ENCODE peak calls at places on chromosomes 6 and 20, in nine cellular contexts. K is heart left ventricle; D is effector CD4-positive, alpha-beta T cell; C is AG08395; Z is activated CD4-positive, alpha-beta T cell treated with anti-CD3 and anti-CD28 coated beads, Interleukin-2, amount 10 ng/mL, durations not matched to agents 7 days and 5 days; V is CD4-positive, alpha-beta memory T cell; X is SK-N-SH; M is BJ; O is glutamatergic neuron. R is an unnamed sample.

GRCh38 chr6:45472383-45472782 is 94.6 kb upstream of the SUPT3H start:
- DNase-seq in Z (no peak), D (no peak), O (no peak), K (no peak), C (peak), M (no peak), X (no peak), V (no peak), R (no peak)

GRCh38 chr6:139346392-139346791 is 28.1 kb downstream of the CITED2 start:
- DNase-seq in D (no peak), Z (no peak), K (no peak), O (no peak), M (no peak), C (no peak), X (no peak), V (no peak), R (no peak)

GRCh38 chr6:84411060-84411629 is 183.7 kb upstream of the CEP162 start:
- DNase-seq in D (no peak), V (no peak), C (peak), K (no peak), M (peak), Z (no peak), O (no peak), X (no peak), R (no peak)

GRCh38 chr20:50381053-50381732 is 129.0 kb upstream of the PTPN1 start:
- DNase-seq in X (no peak), K (no peak), D (no peak), M (no peak), V (no peak), C (no peak), O (no peak), Z (no peak), R (no peak)

GRCh38 chr6:118932421-118932820 is 2.5 kb downstream of the MCM9 start:
- DNase-seq in X (no peak), V (no peak), D (no peak), C (no peak), O (no peak), M (no peak), Z (no peak), K (no peak), R (no peak)

GRCh38 chr20:38187512-38187911 is 22.4 kb upstream of the TGM2 start:
- DNase-seq in C (no peak), V (no peak), K (no peak), X (no peak), Z (no peak), O (peak), D (no peak), M (no peak), R (peak)

GRCh38 chr6:3159805-3160781 is 2.7 kb upstream of the TUBB2A start:
- DNase-seq in V (peak), X (no peak), C (no peak), D (peak), K (no peak), Z (peak), M (no peak), O (no peak), R (no peak)

GRCh38 chr6:34391023-34391485 is 1.4 kb downstream of the NUDT3 start:
- DNase-seq in X (peak), C (peak), V (no peak), Z (no peak), M (peak), K (no peak), O (no peak), D (no peak), R (no peak)

GRCh38 chr20:24341781-24342180 is 127.6 kb upstream of the SYNDIG1 start:
- DNase-seq in Z (no peak), C (no peak), O (no peak), K (no peak), V (no peak), M (peak), D (no peak), X (no peak), R (no peak)

GRCh38 chr6:39665871-39666270 is 59.3 kb downstream of the KIF6 start:
- DNase-seq in C (peak), Z (no peak), O (no peak), D (no peak), M (peak), X (no peak), V (no peak), K (no peak), R (no peak)

GRCh38 chr6:90463359-90463758 is 123.5 kb downstream of the MAP3K7 start:
- DNase-seq in C (no peak), D (no peak), O (no peak), Z (peak), X (no peak), V (peak), K (no peak), M (no peak), R (no peak)

GRCh38 chr20:38139919-38140753 is 24.9 kb downstream of the TGM2 start:
- DNase-seq in O (peak), D (no peak), M (no peak), K (no peak), X (peak), Z (no peak), V (no peak), C (no peak), R (no peak)

GRCh38 chr6:124967444-124967843 is 5.2 kb downstream of the RNF217 start:
- DNase-seq in K (no peak), V (no peak), O (no peak), Z (no peak), D (no peak), C (no peak), X (no peak), M (no peak), R (no peak)

GRCh38 chr6:36120979-36121706 is 9.2 kb upstream of the MAPK13 start:
- DNase-seq in D (peak), K (peak), X (no peak), C (peak), Z (peak), O (no peak), M (no peak), V (peak), R (no peak)

GRCh38 chr6:15881150-15881549 is 218.3 kb upstream of the DTNBP1 start:
- DNase-seq in M (no peak), K (peak), X (no peak), D (no peak), Z (no peak), O (no peak), C (no peak), V (no peak), R (no peak)